ENCODE peak calls at places on chromosomes 5 and 9, in nine cellular contexts. I, B, X, L, E, T, F, P and C are unnamed samples.

GRCh38 chr5:28766565-28767158 is 1728.3 kb upstream of the CDH9 start:
- DNase-seq in I (peak; percentile 7), B (peak; percentile 19), X (no peak), L (peak; percentile 36), E (no peak), T (no peak), F (peak; percentile 62), P (peak; percentile 1), C (no peak)

GRCh38 chr5:52738095-52738506 is 49.6 kb upstream of the ITGA1 start:
- DNase-seq in I (peak; percentile 73), B (peak; percentile 28), X (no peak), L (peak; percentile 85), E (no peak), T (no peak), F (no peak), P (no peak), C (no peak)

GRCh38 chr5:96649251-96649937 is 12.8 kb upstream of the CAST start:
- DNase-seq in I (no peak), B (no peak), X (no peak), L (no peak), E (no peak), T (no peak), F (no peak), P (no peak), C (no peak)

GRCh38 chr5:173329370-173330150 is 1.3 kb upstream of the STC2 start:
- DNase-seq in I (no peak), B (peak; percentile 77), X (peak; percentile 67), L (no peak), E (peak; percentile 44), T (no peak), F (no peak), P (no peak), C (no peak)

GRCh38 chr5:37906416-37906815 is 66.6 kb upstream of the GDNF start:
- DNase-seq in I (no peak), B (no peak), X (no peak), L (no peak), E (no peak), T (no peak), F (no peak), P (no peak), C (no peak)

GRCh38 chr5:9301200-9301599 is 244.7 kb downstream of the SEMA5A start:
- DNase-seq in I (no peak), B (no peak), X (no peak), L (no peak), E (no peak), T (no peak), F (peak; percentile 56), P (peak; percentile 16), C (no peak)

GRCh38 chr5:106489004-106489403 is 1181.7 kb downstream of the EFNA5 start:
- DNase-seq in I (peak; percentile 22), B (no peak), X (no peak), L (no peak), E (no peak), T (no peak), F (no peak), P (no peak), C (no peak)

GRCh38 chr5:150309101-150309897 is 6.6 kb upstream of the ARSI start:
- DNase-seq in I (no peak), B (peak; percentile 9), X (no peak), L (no peak), E (no peak), T (no peak), F (no peak), P (no peak), C (no peak)

DNA sequence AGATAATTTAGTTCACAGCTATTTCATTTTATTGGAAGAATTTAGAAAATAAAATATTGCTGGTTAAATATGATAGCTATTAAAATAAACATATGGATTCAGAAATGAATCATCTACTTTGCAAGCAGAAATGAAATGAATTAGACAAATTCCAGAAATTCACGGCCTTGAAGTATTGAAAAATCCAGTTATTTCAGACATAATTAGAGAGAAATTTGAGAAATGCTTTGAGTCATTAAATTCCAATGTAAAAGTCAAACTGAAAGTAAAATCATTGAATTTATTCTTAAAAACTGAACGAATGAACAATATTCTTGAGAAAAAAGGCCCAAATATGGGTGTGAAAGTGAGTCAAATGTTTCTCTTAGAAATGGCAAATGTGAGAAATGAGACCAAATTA is 632.6 kb upstream of the EDIL3 start:
- DNase-seq in I (peak; percentile 13), B (no peak), X (no peak), L (no peak), E (no peak), T (no peak), F (no peak), P (no peak), C (no peak)
- H3K4me3 ChIP-seq in I (no peak overlapping the region), B (no peak overlapping the region), X (no peak overlapping the region), L (no peak overlapping the region), E (no peak overlapping the region), T (no peak overlapping the region), F (no peak overlapping the region), P (no peak overlapping the region), C (no peak overlapping the region)

DNA sequence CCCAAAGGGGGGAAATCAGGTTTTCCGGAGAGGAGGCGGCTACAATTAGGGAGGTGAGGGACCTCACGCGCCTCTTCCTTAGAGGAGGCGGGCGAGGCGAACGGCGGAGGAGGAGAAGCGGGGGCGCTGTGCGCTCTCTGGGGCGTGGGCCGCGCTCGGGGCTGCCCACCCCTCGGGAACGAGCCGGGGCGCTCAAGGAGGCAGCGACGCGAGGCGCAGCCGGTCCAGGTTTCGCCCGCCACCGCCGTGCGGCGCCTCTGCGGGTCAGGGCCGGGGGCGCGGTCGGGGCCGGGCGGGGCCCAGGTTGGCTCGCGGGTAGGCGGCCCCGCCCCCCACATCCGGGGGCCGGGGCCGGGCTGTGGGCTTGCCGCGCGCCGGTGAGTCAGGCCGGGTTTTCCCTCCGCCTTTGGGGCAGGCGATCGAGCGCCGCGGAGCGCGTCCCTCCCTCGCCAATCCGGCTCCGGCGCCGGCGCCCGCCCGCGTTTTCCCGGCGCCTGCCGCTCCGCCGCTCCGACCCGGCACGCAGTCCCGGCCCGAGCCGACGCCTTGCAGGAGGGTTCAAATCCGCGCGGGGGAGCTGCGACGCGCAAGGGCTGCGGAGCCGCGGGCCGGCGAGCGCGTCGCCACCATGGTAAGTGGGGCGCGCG is at the start of gene N4BP3:
- DNase-seq in I (peak; percentile 22), B (peak; percentile 91), X (peak; percentile 92), L (no peak), E (peak; percentile 39), T (no peak), F (peak; percentile 40), P (no peak), C (no peak)
- H3K4me3 ChIP-seq in I (peak within 1 kb of the TSS; percentile 37), B (peak within 1 kb of the TSS; percentile 85), X (peak within 1 kb of the TSS; percentile 78), L (peak within 1 kb of the TSS; percentile 24), E (peak within 1 kb of the TSS; percentile 58), T (peak within 1 kb of the TSS; percentile 50), F (peak within 1 kb of the TSS; percentile 37), P (peak within 1 kb of the TSS; percentile 24), C (peak within 1 kb of the TSS; percentile 25)

GRCh38 chr9:136116360-136117098 is 2.1 kb downstream of the TMEM250 start:
- DNase-seq in I (no peak), B (no peak), X (no peak), L (no peak), E (no peak), T (no peak), F (no peak), P (no peak), C (no peak)

GRCh38 chr9:136117291-136118060 is 1.2 kb downstream of the TMEM250 start:
- DNase-seq in I (no peak), B (peak; percentile 72), X (peak; percentile 58), L (no peak), E (peak; percentile 86), T (no peak), F (peak; percentile 50), P (no peak), C (no peak)

GRCh38 chr9:136119259-136120118 is 814 bp upstream of the TMEM250 start:
- DNase-seq in I (no peak), B (peak; percentile 47), X (no peak), L (no peak), E (peak; percentile 65), T (no peak), F (peak; percentile 62), P (no peak), C (no peak)

GRCh38 chr9:136118367-136119258 is at the start of gene TMEM250:
- DNase-seq in I (peak; percentile 85), B (peak; percentile 99), X (peak; percentile 99), L (peak; percentile 88), E (peak; percentile 98), T (peak; percentile 93), F (peak; percentile 98), P (peak; percentile 73), C (peak; percentile 71)

DNA sequence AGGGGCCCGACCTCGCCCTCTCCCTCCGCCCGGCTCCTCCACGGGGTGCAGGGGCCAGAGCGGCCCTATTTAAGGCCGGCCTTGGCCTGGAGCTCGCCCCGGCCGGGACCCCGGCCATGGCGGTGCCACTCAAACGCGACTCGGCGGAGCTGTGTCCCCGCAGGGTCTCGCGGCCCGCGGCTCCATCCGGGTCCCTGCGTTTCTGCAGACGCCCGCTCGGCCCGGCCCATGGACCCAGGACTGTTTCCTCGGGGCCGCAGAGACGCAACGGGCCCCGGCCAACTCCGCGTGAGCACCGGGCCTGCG is 661 bp downstream of the TMEM250 start:
- DNase-seq in I (no peak), B (no peak), X (no peak), L (no peak), E (peak; percentile 51), T (no peak), F (no peak), P (no peak), C (no peak)
- H3K4me3 ChIP-seq in I (peak overlapping the region; percentile 71), B (peak overlapping the region; percentile 82), X (peak overlapping the region; percentile 83), L (peak overlapping the region; percentile 71), E (peak overlapping the region; percentile 82), T (peak overlapping the region; percentile 97), F (peak overlapping the region; percentile 74), P (peak overlapping the region; percentile 61), C (peak overlapping the region; percentile 68)

GRCh38 chr5:179533907-179534306 is 16.4 kb upstream of the RUFY1 start:
- DNase-seq in I (no peak), B (peak; percentile 47), X (peak; percentile 46), L (no peak), E (no peak), T (no peak), F (no peak), P (no peak), C (no peak)

GRCh38 chr5:179542170-179542569 is 8.2 kb upstream of the RUFY1 start:
- DNase-seq in I (no peak), B (no peak), X (no peak), L (no peak), E (no peak), T (no peak), F (no peak), P (no peak), C (no peak)

GRCh38 chr5:179533024-179533423 is 17.3 kb upstream of the RUFY1 start:
- DNase-seq in I (no peak), B (no peak), X (no peak), L (no peak), E (no peak), T (no peak), F (no peak), P (no peak), C (no peak)

GRCh38 chr5:179534431-179534830 is 15.9 kb upstream of the RUFY1 start:
- DNase-seq in I (no peak), B (no peak), X (peak; percentile 37), L (no peak), E (no peak), T (no peak), F (no peak), P (no peak), C (no peak)

DNA sequence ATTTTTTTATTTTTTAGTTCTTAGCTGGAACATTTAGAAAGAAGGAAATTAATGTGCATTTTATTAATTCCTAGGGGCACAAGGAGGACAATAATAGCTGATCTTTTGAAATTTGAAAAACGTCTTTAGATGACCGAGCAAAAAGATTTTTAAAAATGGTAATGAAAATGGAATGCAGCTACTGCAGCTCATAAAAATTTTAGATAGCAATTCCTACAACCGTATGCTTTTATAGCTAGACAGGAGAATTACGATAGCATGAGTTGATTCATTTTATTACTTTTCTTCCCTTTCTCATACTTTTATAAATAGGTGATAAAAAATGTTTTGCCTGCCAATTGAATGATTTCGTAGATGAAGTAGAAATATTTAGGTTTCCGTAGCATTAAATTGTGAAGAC is 13.7 kb upstream of the RUFY1 start:
- DNase-seq in I (no peak), B (no peak), X (no peak), L (no peak), E (no peak), T (no peak), F (no peak), P (peak; percentile 46), C (no peak)
- H3K4me3 ChIP-seq in I (no peak overlapping the region), B (no peak overlapping the region), X (no peak overlapping the region), L (no peak overlapping the region), E (no peak overlapping the region), T (no peak overlapping the region), F (no peak overlapping the region), P (no peak overlapping the region), C (no peak overlapping the region)